ENCODE peak calls at places on chromosomes 16 and 17, in six cellular contexts. V is GM12878, T is stomach, M is suprapubic skin, F is ovary, U is transverse colon. E is an unnamed sample. For H3K4me1, the result is how much of the 10 kb centered on the place peaks cover.

GRCh38 chr17:77810536-77810935 is 148.0 kb upstream of the TNRC6C start:
- DNase-seq in T (no peak), V (no peak), F (no peak), M (peak), U (peak), E (no peak)

GRCh38 chr16:22386976-22387375 is 12.6 kb upstream of the CDR2 start:
- DNase-seq in T (no peak), M (no peak), F (no peak), U (no peak), V (no peak), E (no peak)

GRCh38 chr17:53655591-53655990 is 167.1 kb upstream of the KIF2B start:
- DNase-seq in V (no peak), T (no peak), F (no peak), U (no peak), M (no peak), E (no peak)

GRCh38 chr17:49571283-49571682 is 4.4 kb upstream of the NXPH3 start:
- DNase-seq in F (no peak), U (no peak), M (no peak), V (no peak), T (no peak), E (no peak)

GRCh38 chr16:28933176-28933575 is 1.4 kb downstream of the CD19 start:
- DNase-seq in M (no peak), V (no peak), T (no peak), F (no peak), U (no peak), E (no peak)

GRCh38 chr17:79087428-79088143 is 13.0 kb downstream of the ENGASE start:
- DNase-seq in F (peak), V (no peak), T (peak), M (peak), U (peak), E (peak)

GRCh38 chr17:45759761-45760160 is 24.4 kb upstream of the CRHR1 start:
- DNase-seq in F (no peak), M (no peak), V (no peak), T (no peak), U (no peak), E (no peak)

GRCh38 chr17:55069983-55070529 is 101.5 kb downstream of the STXBP4 start:
- DNase-seq in T (no peak), V (no peak), M (no peak), F (no peak), U (no peak), E (no peak)

GRCh38 chr17:45719335-45720071 is 64.6 kb upstream of the CRHR1 start:
- DNase-seq in F (no peak), M (no peak), V (no peak), U (no peak), T (no peak), E (no peak)

GRCh38 chr17:76528156-76528527 is 9.4 kb downstream of the CYGB start:
- DNase-seq in V (no peak), F (no peak), M (no peak), U (no peak), T (no peak), E (no peak)

GRCh38 chr16:48347191-48347860 is 37.9 kb downstream of the SIAH1 start:
- DNase-seq in F (no peak), V (no peak), M (no peak), T (no peak), U (no peak), E (peak)

GRCh38 chr16:77834600-77834963 is 46.2 kb downstream of the VAT1L start:
- DNase-seq in T (no peak), U (no peak), V (no peak), F (no peak), M (no peak), E (no peak)

GRCh38 chr17:36127199-36127881 is 23.7 kb downstream of the CCL4 start:
- DNase-seq in F (no peak), V (peak), U (no peak), M (no peak), T (no peak), E (no peak)

GRCh38 chr17:79023886-79024771 is at the start of gene C1QTNF1:
- DNase-seq in F (peak), M (peak), U (peak), V (no peak), T (peak), E (peak)

GRCh38 chr17:9298776-9299295 is 276.8 kb downstream of the STX8 start:
- DNase-seq in F (no peak), V (no peak), U (no peak), M (no peak), T (no peak), E (no peak)

GRCh38 chr16:55506083-55506482 is 2.8 kb upstream of the LPCAT2 start:
- DNase-seq in F (no peak), T (no peak), U (no peak), M (no peak), V (no peak), E (no peak)

GRCh38 chr17:48843172-48843900 is 12.5 kb downstream of the CALCOCO2 start:
- DNase-seq in F (no peak), T (no peak), M (no peak), U (no peak), V (no peak), E (no peak)

GRCh38 chr17:6756425-6757012 is 673 bp downstream of the XAF1 start:
- DNase-seq in V (no peak), F (peak), T (no peak), U (no peak), M (no peak), E (peak)

GRCh38 chr16:76228546-76229146 is 48.6 kb upstream of the CNTNAP4 start:
- DNase-seq in M (no peak), V (no peak), F (no peak), U (no peak), T (no peak), E (no peak)

GRCh38 chr16:69323428-69323827 is 7.0 kb downstream of the PDF start:
- DNase-seq in M (no peak), U (no peak), T (no peak), F (no peak), V (no peak), E (peak)

GRCh38 chr17:78993241-78993956 is 13.7 kb upstream of the LGALS3BP start:
- DNase-seq in U (peak), M (peak), V (no peak), T (peak), F (peak), E (peak)

GRCh38 chr16:85940214-85940613 is 41.3 kb downstream of the IRF8 start:
- DNase-seq in F (no peak), V (no peak), U (no peak), T (no peak), M (no peak), E (peak)

GRCh38 chr16:85541619-85542547 is 71.2 kb upstream of the GSE1 start:
- DNase-seq in F (no peak), T (no peak), V (no peak), M (no peak), U (no peak), E (no peak)

GRCh38 chr17:51085150-51085805 is 35.4 kb downstream of the SPAG9 start:
- DNase-seq in F (no peak), T (no peak), U (no peak), V (no peak), M (no peak), E (no peak)

GRCh38 chr16:86495357-86495701 is 15.0 kb upstream of the FOXF1 start:
- DNase-seq in T (no peak), F (no peak), V (no peak), U (no peak), M (no peak), E (no peak)

GRCh38 chr16:49282690-49283375 is 1.2 kb upstream of the CBLN1 start:
- DNase-seq in F (no peak), U (no peak), V (no peak), M (no peak), T (no peak), E (peak)

GRCh38 chr16:54417384-54417783 is 130.8 kb upstream of the IRX3 start:
- DNase-seq in V (no peak), T (no peak), F (no peak), M (no peak), U (no peak), E (no peak)

GRCh38 chr17:52096056-52096455 is 62.5 kb downstream of the CA10 start:
- DNase-seq in V (no peak), U (no peak), M (no peak), F (no peak), T (no peak), E (no peak)

GRCh38 chr17:66548659-66549311 is 246.4 kb downstream of the PRKCA start:
- DNase-seq in V (no peak), M (no peak), U (no peak), T (no peak), F (no peak), E (no peak)

GRCh38 chr16:4494746-4495490 is 18.7 kb downstream of the HMOX2 start:
- DNase-seq in F (no peak), U (no peak), V (no peak), T (no peak), M (no peak), E (no peak)

GRCh38 chr17:64225410-64225809 is 37.6 kb downstream of the TEX2 start:
- DNase-seq in T (no peak), U (no peak), V (no peak), M (no peak), F (no peak), E (no peak)

GRCh38 chr17:69722518-69722917 is 308.0 kb downstream of the MAP2K6 start:
- DNase-seq in T (no peak), F (no peak), M (no peak), U (no peak), V (no peak), E (no peak)

GRCh38 chr17:79026345-79027273 is 2.6 kb downstream of the C1QTNF1 start:
- DNase-seq in F (peak), T (peak), U (peak), M (peak), V (no peak), E (peak)

GRCh38 chr16:54488729-54489128 is 202.1 kb upstream of the IRX3 start:
- DNase-seq in M (no peak), T (no peak), F (no peak), U (no peak), V (no peak), E (no peak)

GRCh38 chr17:62724398-62725146 is 83.5 kb downstream of the MARCHF10 start:
- DNase-seq in V (peak), T (no peak), M (no peak), U (peak), F (no peak), E (no peak)

GRCh38 chr17:32794533-32795246 is 82.2 kb downstream of the MYO1D start:
- DNase-seq in U (peak), T (no peak), M (no peak), F (no peak), V (no peak), E (no peak)

GRCh38 chr16:83769397-83770008 is 38.3 kb upstream of the HSBP1 start:
- DNase-seq in M (no peak), F (no peak), U (no peak), V (no peak), T (no peak), E (no peak)

GRCh38 chr16:85366031-85366763 is 246.9 kb upstream of the GSE1 start:
- DNase-seq in T (no peak), M (peak), V (no peak), F (no peak), U (no peak), E (no peak)

GRCh38 chr17:81838753-81839255 is 4.0 kb upstream of the PPP1R27 start:
- DNase-seq in U (no peak), F (no peak), M (no peak), T (no peak), V (no peak), E (no peak)

GRCh38 chr17:14922421-14922820 is 342.7 kb downstream of the PMP22 start:
- DNase-seq in M (no peak), T (no peak), U (no peak), F (no peak), V (no peak), E (no peak)

GRCh38 chr16:50335198-50335958 is 33.4 kb downstream of the BRD7 start:
- DNase-seq in V (no peak), U (no peak), M (no peak), F (no peak), T (no peak), E (no peak)
- H3K4me1 ChIP-seq in V (under half), U (under half), M (under half), F (under half), T (under half), E (under half)

GRCh38 chr17:34740516-34740915 is 161.1 kb downstream of the TMEM132E start:
- DNase-seq in V (no peak), F (no peak), U (no peak), T (peak), M (no peak), E (no peak)

GRCh38 chr17:34741967-34742366 is 162.6 kb downstream of the TMEM132E start:
- DNase-seq in V (no peak), F (no peak), T (no peak), M (no peak), U (no peak), E (no peak)

GRCh38 chr17:34736611-34737010 is 157.2 kb downstream of the TMEM132E start:
- DNase-seq in V (no peak), T (peak), F (no peak), U (no peak), M (no peak), E (no peak)

GRCh38 chr17:34740936-34741515 is 161.6 kb downstream of the TMEM132E start:
- DNase-seq in T (peak), M (no peak), V (no peak), F (no peak), U (no peak), E (no peak)

DNA sequence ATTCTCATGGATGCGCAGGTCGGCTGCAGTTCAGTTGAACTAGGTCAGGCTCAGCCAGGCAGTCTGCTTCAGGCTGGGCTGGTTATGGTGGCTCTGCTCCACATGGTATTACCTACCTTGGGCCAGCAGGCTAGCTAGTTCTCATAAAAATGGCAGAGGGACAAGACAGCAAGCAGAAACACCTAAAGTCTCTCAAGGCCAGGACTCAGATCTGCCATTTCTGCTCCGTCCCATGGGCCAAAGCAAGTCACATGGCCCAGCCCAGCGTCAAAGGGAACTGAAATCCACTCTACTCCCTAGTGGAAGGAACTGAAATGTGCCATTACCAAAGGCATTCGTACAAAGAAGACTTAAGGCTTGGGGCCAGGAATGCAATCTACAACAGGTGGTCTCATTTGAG is 160.0 kb downstream of the TMEM132E start:
- DNase-seq in M (no peak), U (no peak), F (no peak), T (peak), V (no peak), E (no peak)
- H3K4me3 ChIP-seq in M (no peak), U (no peak), F (no peak), T (no peak), V (no peak), E (no peak)

GRCh38 chr16:2088192-2088631 is 40.4 kb downstream of the TSC2 start:
- DNase-seq in T (no peak), V (no peak), F (no peak), M (no peak), U (no peak), E (no peak)
- TF ChIP-seq EP300 in T (no peak), V (no peak), F (no peak), M (no peak), U (no peak), E (no peak)

GRCh38 chr16:27450836-27451341 is 48.9 kb downstream of the IL21R start:
- DNase-seq in F (no peak), U (peak), T (no peak), M (no peak), V (peak), E (no peak)

GRCh38 chr16:27446721-27447120 is 44.7 kb downstream of the IL21R start:
- DNase-seq in T (no peak), V (no peak), M (no peak), F (no peak), U (peak), E (no peak)

GRCh38 chr16:27445502-27446175 is 43.7 kb downstream of the IL21R start:
- DNase-seq in U (no peak), F (no peak), M (peak), V (no peak), T (no peak), E (no peak)

GRCh38 chr16:27449434-27450188 is 47.6 kb downstream of the IL21R start:
- DNase-seq in M (no peak), T (peak), F (no peak), U (peak), V (no peak), E (peak)

GRCh38 chr16:27448531-27449433 is 46.8 kb downstream of the IL21R start:
- DNase-seq in T (no peak), F (no peak), M (no peak), U (no peak), V (no peak), E (no peak)
- H3K4me1 ChIP-seq in T (under half), F (under half), M (under half), U (under half), V (half or more), E (under half)